ENCODE peak calls at places on chromosomes 12 and 14, in seven cellular contexts. A is M059J, N is HT1080, H is sciatic nerve, K is thyroid gland, Q is epithelial cell of esophagus, Z is GF-D8. G is an unnamed sample.

GRCh38 chr14:39102265-39102968 is 618 bp downstream of the SEC23A start:
- DNase-seq in A (peak; percentile 60), N (peak; percentile 20), H (no peak), K (peak; percentile 16), Q (peak; percentile 22), Z (no peak), G (peak; percentile 75)

GRCh38 chr12:2450553-2450952 is 344.2 kb upstream of the FKBP4 start:
- DNase-seq in A (no peak), N (no peak), H (no peak), K (no peak), Q (no peak), Z (no peak), G (no peak)

GRCh38 chr12:10936495-10936894 is 2.6 kb downstream of the TAS2R14 start:
- DNase-seq in A (no peak), N (no peak), H (no peak), K (no peak), Q (no peak), Z (no peak), G (no peak)

GRCh38 chr14:23376477-23377200 is at the start of gene CMTM5:
- DNase-seq in A (no peak), N (no peak), H (peak; percentile 89), K (no peak), Q (no peak), Z (no peak), G (no peak)

GRCh38 chr14:76133103-76133502 is 18.6 kb upstream of the GPATCH2L start:
- DNase-seq in A (peak; percentile 27), N (peak; percentile 13), H (no peak), K (peak; percentile 7), Q (peak; percentile 55), Z (no peak), G (peak; percentile 35)

GRCh38 chr14:74941676-74942097 is 13.7 kb downstream of the PGF start:
- DNase-seq in A (peak; percentile 32), N (peak; percentile 40), H (no peak), K (peak; percentile 33), Q (peak; percentile 55), Z (peak; percentile 32), G (no peak)

GRCh38 chr12:16012086-16012485 is 101.0 kb downstream of the DERA start:
- DNase-seq in A (peak; percentile 3), N (no peak), H (peak; percentile 71), K (peak; percentile 78), Q (no peak), Z (no peak), G (no peak)

GRCh38 chr14:100546051-100546443 is 41.2 kb downstream of the BEGAIN start:
- DNase-seq in A (no peak), N (no peak), H (no peak), K (no peak), Q (no peak), Z (peak; percentile 25), G (no peak)

GRCh38 chr12:127485528-127485927 is 781.4 kb upstream of the TMEM132C start:
- DNase-seq in A (peak; percentile 91), N (peak; percentile 89), H (no peak), K (no peak), Q (peak; percentile 54), Z (no peak), G (peak; percentile 63)

G was measured in RKO.